ENCODE peak calls at places on chromosomes 2 and 18, in six cellular contexts. H is mesendoderm; V is foreskin fibroblast; K is stimulated activated CD4-positive, alpha-beta T cell treated with anti-CD3 and anti-CD28 coated beads, Interleukin-2, amount 100 ng/mL, for 48 hours; Z is NCI-H2029 treated with DMSO at 0.1 percent for 48 hours; W is effector CD4-positive, alpha-beta T cell. M is an unnamed sample.

GRCh38 chr2:230643576-230644291 is 68.9 kb upstream of the CAB39 start:
- DNase-seq in H (no peak), V (no peak), K (peak), Z (peak), W (no peak), M (no peak)

GRCh38 chr18:25621144-25621543 is 269.2 kb upstream of the ZNF521 start:
- DNase-seq in H (no peak), V (peak), K (no peak), Z (no peak), W (no peak), M (no peak)

GRCh38 chr18:42032447-42032846 is 77.4 kb downstream of the PIK3C3 start:
- DNase-seq in H (no peak), V (no peak), K (no peak), Z (no peak), W (no peak), M (no peak)

GRCh38 chr2:146312899-146313298 is 1531.9 kb upstream of the ACVR2A start:
- DNase-seq in H (peak), V (peak), K (no peak), Z (no peak), W (no peak), M (no peak)

GRCh38 chr2:226720948-226721347 is 78.7 kb downstream of the IRS1 start:
- DNase-seq in H (peak), V (no peak), K (no peak), Z (no peak), W (no peak), M (no peak)

GRCh38 chr2:239285071-239285931 is 115.5 kb downstream of the HDAC4 start:
- DNase-seq in H (no peak), V (no peak), K (no peak), Z (no peak), W (no peak), M (no peak)

GRCh38 chr2:5474716-5475115 is 217.5 kb upstream of the SOX11 start:
- DNase-seq in H (no peak), V (no peak), K (no peak), Z (no peak), W (no peak), M (no peak)

GRCh38 chr18:11429876-11430275 is 179.5 kb upstream of the SLC35G4 start:
- DNase-seq in H (no peak), V (no peak), K (no peak), Z (no peak), W (no peak), M (no peak)

GRCh38 chr2:162747974-162748373 is 90.6 kb downstream of the KCNH7 start:
- DNase-seq in H (no peak), V (no peak), K (no peak), Z (no peak), W (no peak), M (no peak)

GRCh38 chr18:44153976-44154375 is 526.7 kb upstream of the SETBP1 start:
- DNase-seq in H (no peak), V (no peak), K (no peak), Z (no peak), W (no peak), M (no peak)

GRCh38 chr2:241981076-241981700 is 111.7 kb downstream of the RTP5 start:
- DNase-seq in H (no peak), V (no peak), K (no peak), Z (no peak), W (no peak), M (no peak)

GRCh38 chr18:48072428-48073204 is 142.2 kb upstream of the SMAD2 start:
- DNase-seq in H (peak), V (no peak), K (no peak), Z (no peak), W (no peak), M (no peak)

GRCh38 chr2:43329637-43330036 is 103.2 kb upstream of the ZFP36L2 start:
- DNase-seq in H (peak), V (no peak), K (no peak), Z (no peak), W (no peak), M (no peak)

GRCh38 chr2:234422895-234423505 is 73.9 kb downstream of the ARL4C start:
- DNase-seq in H (no peak), V (no peak), K (no peak), Z (no peak), W (peak), M (no peak)

GRCh38 chr18:22378672-22379282 is 38.9 kb downstream of the CTAGE1 start:
- DNase-seq in H (peak), V (no peak), K (no peak), Z (no peak), W (no peak), M (no peak)

GRCh38 chr18:50849448-50849847 is 29.5 kb upstream of the ME2 start:
- DNase-seq in H (no peak), V (no peak), K (no peak), Z (no peak), W (no peak), M (no peak)

GRCh38 chr18:21934766-21935015 is 194.1 kb downstream of the MIB1 start:
- DNase-seq in H (peak), V (no peak), K (no peak), Z (no peak), W (no peak), M (no peak)

GRCh38 chr2:137031731-137032130 is 266.4 kb downstream of the THSD7B start:
- DNase-seq in H (no peak), V (no peak), K (no peak), Z (no peak), W (no peak), M (no peak)

GRCh38 chr2:232013701-232014353 is 52.3 kb downstream of the DIS3L2 start:
- DNase-seq in H (no peak), V (peak), K (no peak), Z (peak), W (no peak), M (no peak)

M was measured in progenitor cell of endocrine pancreas.